ENCODE peak calls at places on chromosomes 4 and X, in six cellular contexts. One of them, this sample, is unnamed. For H3K36me3, the result is how much of the 10 kb centered on the place peaks cover.

GRCh38 chr4:65968873-65969272 is 298.6 kb upstream of the EPHA5 start:
- DNase-seq in GM23248: no peak
- DNase-seq in kidney: no peak
- DNase-seq in Panc1: no peak
- DNase-seq in fibroblast of lung: peak
- DNase-seq in cardiac muscle cell: peak
- DNase-seq in this sample: no peak

GRCh38 chrX:45063319-45064095 is 137.2 kb downstream of the DIPK2B start:
- DNase-seq in cardiac muscle cell: no peak
- DNase-seq in GM23248: no peak
- DNase-seq in fibroblast of lung: peak
- DNase-seq in Panc1: no peak
- DNase-seq in kidney: peak
- DNase-seq in this sample: no peak

GRCh38 chr4:140052050-140052449 is 101.9 kb downstream of the MAML3 start:
- DNase-seq in cardiac muscle cell: peak
- DNase-seq in fibroblast of lung: peak
- DNase-seq in Panc1: peak
- DNase-seq in kidney: no peak
- DNase-seq in GM23248: peak
- DNase-seq in this sample: no peak

GRCh38 chr4:2811830-2812599 is 19.1 kb downstream of the SH3BP2 start:
- DNase-seq in GM23248: peak
- DNase-seq in Panc1: no peak
- DNase-seq in fibroblast of lung: peak
- DNase-seq in cardiac muscle cell: peak
- DNase-seq in kidney: peak
- DNase-seq in this sample: peak

GRCh38 chr4:61201562-61202099 is 1.5 kb downstream of the ADGRL3 start:
- DNase-seq in Panc1: no peak
- DNase-seq in kidney: no peak
- DNase-seq in fibroblast of lung: peak
- DNase-seq in GM23248: no peak
- DNase-seq in cardiac muscle cell: peak
- DNase-seq in this sample: no peak

GRCh38 chrX:93422693-93423092 is 250.7 kb downstream of the NAP1L3 start:
- DNase-seq in fibroblast of lung: no peak
- DNase-seq in GM23248: peak
- DNase-seq in kidney: no peak
- DNase-seq in cardiac muscle cell: peak
- DNase-seq in Panc1: no peak
- DNase-seq in this sample: no peak

GRCh38 chr4:163484906-163485305 is 9.6 kb upstream of the TMA16 start:
- DNase-seq in fibroblast of lung: peak
- DNase-seq in Panc1: no peak
- DNase-seq in cardiac muscle cell: peak
- DNase-seq in kidney: no peak
- DNase-seq in GM23248: peak
- DNase-seq in this sample: peak

GRCh38 chrX:24498181-24498580 is 33.1 kb downstream of the PDK3 start:
- DNase-seq in GM23248: peak
- DNase-seq in fibroblast of lung: peak
- DNase-seq in cardiac muscle cell: peak
- DNase-seq in Panc1: no peak
- DNase-seq in kidney: no peak
- DNase-seq in this sample: peak

GRCh38 chr4:153591441-153591840 is 92.6 kb upstream of the TLR2 start:
- DNase-seq in Panc1: no peak
- DNase-seq in cardiac muscle cell: no peak
- DNase-seq in fibroblast of lung: no peak
- DNase-seq in kidney: no peak
- DNase-seq in GM23248: peak
- DNase-seq in this sample: no peak
- H3K36me3 ChIP-seq in Panc1: under half
- H3K36me3 ChIP-seq in cardiac muscle cell: under half
- H3K36me3 ChIP-seq in fibroblast of lung: under half
- H3K36me3 ChIP-seq in kidney: under half
- H3K36me3 ChIP-seq in GM23248: under half
- H3K36me3 ChIP-seq in this sample: half or more

DNA sequence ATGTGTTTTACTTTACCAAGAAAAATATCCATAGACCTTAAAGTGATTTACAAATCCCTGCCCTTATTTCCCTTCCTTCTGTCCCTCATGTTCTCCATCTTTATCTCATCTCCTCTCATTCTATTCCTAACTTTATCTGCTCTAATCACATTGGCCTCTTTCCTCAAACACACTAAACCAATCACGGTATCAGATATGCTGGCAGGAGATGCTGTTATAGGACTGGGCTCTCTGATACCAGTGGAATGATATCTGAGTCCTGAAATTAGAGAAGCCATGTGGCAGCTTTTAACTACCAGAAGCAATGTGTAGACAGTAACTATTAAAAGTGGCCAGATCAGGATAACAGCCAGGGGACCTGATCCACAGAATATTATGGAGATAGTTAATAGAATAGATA is 49.9 kb upstream of the GIMD1 start:
- DNase-seq in GM23248: no peak
- DNase-seq in cardiac muscle cell: no peak
- DNase-seq in Panc1: no peak
- DNase-seq in fibroblast of lung: no peak
- DNase-seq in kidney: no peak
- DNase-seq in this sample: no peak
- H3K4me3 ChIP-seq in GM23248: no peak
- H3K4me3 ChIP-seq in cardiac muscle cell: no peak
- H3K4me3 ChIP-seq in Panc1: no peak
- H3K4me3 ChIP-seq in fibroblast of lung: no peak
- H3K4me3 ChIP-seq in kidney: no peak
- H3K4me3 ChIP-seq in this sample: no peak

DNA sequence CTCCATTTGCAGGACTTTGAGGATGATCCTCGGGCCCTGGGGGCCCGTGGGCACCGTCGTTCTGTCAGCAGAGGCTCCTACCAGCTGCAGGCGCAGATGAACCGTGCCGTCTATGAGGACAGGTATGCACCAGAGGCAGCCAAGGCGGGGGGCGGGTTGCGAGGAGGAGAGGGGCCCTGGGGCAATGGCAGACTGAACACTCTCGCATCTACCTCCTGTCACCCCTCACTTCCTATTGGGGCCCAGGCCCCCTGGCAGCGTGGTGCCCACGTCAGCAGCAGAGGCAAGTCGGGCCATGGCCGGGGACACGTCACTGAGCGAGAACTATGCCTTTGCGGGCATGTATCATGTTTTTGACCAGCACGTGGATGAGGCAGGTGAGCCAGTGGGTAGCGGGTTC is 2.0 kb downstream of the WDR13 start:
- DNase-seq in fibroblast of lung: no peak
- DNase-seq in cardiac muscle cell: no peak
- DNase-seq in kidney: no peak
- DNase-seq in Panc1: no peak
- DNase-seq in GM23248: no peak
- DNase-seq in this sample: no peak
- H3K36me3 ChIP-seq in fibroblast of lung: under half
- H3K36me3 ChIP-seq in cardiac muscle cell: under half
- H3K36me3 ChIP-seq in kidney: under half
- H3K36me3 ChIP-seq in Panc1: under half
- H3K36me3 ChIP-seq in GM23248: under half
- H3K36me3 ChIP-seq in this sample: under half

GRCh38 chrX:154967603-154968002 is 54.9 kb downstream of the F8 start:
- DNase-seq in kidney: no peak
- DNase-seq in GM23248: peak
- DNase-seq in fibroblast of lung: peak
- DNase-seq in Panc1: peak
- DNase-seq in cardiac muscle cell: no peak
- DNase-seq in this sample: no peak

GRCh38 chrX:154968353-154968752 is 54.2 kb downstream of the F8 start:
- DNase-seq in fibroblast of lung: no peak
- DNase-seq in kidney: no peak
- DNase-seq in cardiac muscle cell: no peak
- DNase-seq in Panc1: no peak
- DNase-seq in GM23248: no peak
- DNase-seq in this sample: no peak
- H3K4me3 ChIP-seq in fibroblast of lung: no peak
- H3K4me3 ChIP-seq in kidney: no peak
- H3K4me3 ChIP-seq in cardiac muscle cell: no peak
- H3K4me3 ChIP-seq in Panc1: no peak
- H3K4me3 ChIP-seq in GM23248: no peak
- H3K4me3 ChIP-seq in this sample: no peak

GRCh38 chr4:772776-773175 is 53.2 kb downstream of the CPLX1 start:
- DNase-seq in kidney: no peak
- DNase-seq in fibroblast of lung: no peak
- DNase-seq in cardiac muscle cell: no peak
- DNase-seq in GM23248: no peak
- DNase-seq in Panc1: no peak
- DNase-seq in this sample: no peak
- H3K36me3 ChIP-seq in kidney: under half
- H3K36me3 ChIP-seq in fibroblast of lung: under half
- H3K36me3 ChIP-seq in cardiac muscle cell: under half
- H3K36me3 ChIP-seq in GM23248: under half
- H3K36me3 ChIP-seq in Panc1: under half
- H3K36me3 ChIP-seq in this sample: under half

DNA sequence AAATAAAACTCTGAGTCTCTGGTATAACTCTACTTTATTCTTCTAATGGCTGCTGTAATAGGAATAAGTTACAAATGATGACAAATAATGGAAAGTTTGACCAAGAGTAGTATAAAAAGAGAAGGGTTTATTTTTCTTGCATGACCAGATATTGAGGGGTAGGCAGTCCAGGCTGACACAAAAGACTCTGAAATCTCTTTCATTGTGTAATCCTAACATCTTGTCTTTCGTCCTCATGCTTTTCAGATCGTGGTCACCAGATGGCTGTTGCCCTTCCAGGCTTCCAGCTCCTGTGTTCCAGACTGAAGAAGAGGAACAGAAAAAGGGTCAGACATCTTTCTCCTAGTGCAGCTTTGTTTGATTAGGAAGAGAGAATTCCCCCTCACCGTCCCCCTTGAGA is 176.9 kb upstream of the GK2 start:
- DNase-seq in GM23248: no peak
- DNase-seq in cardiac muscle cell: no peak
- DNase-seq in fibroblast of lung: no peak
- DNase-seq in Panc1: no peak
- DNase-seq in kidney: no peak
- DNase-seq in this sample: no peak
- H3K4me3 ChIP-seq in GM23248: no peak
- H3K4me3 ChIP-seq in cardiac muscle cell: no peak
- H3K4me3 ChIP-seq in fibroblast of lung: no peak
- H3K4me3 ChIP-seq in Panc1: no peak
- H3K4me3 ChIP-seq in kidney: no peak
- H3K4me3 ChIP-seq in this sample: no peak

GRCh38 chr4:96186593-96186992 is 346.7 kb downstream of the PDHA2 start:
- DNase-seq in cardiac muscle cell: peak
- DNase-seq in kidney: no peak
- DNase-seq in GM23248: no peak
- DNase-seq in fibroblast of lung: peak
- DNase-seq in Panc1: no peak
- DNase-seq in this sample: no peak

DNA sequence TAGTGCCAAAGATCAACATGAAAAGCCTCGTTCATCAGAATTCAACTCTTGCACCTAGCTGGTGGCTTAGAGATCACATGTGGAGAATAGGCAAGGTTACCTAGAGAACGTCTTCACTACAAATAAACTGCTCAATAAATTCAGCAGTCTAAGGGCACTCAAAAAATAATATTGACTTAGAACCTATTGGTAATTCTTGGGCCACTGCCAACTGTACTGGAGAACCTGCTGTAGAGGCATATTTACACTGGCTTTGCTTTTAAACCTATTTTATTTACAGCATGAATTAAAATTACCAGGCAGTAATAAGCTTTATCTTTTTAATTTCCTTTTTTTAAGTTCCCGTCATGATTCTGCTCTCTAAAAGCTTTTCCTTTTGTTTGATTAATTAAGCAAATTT is 343.7 kb downstream of the PDHA2 start:
- DNase-seq in fibroblast of lung: no peak
- DNase-seq in Panc1: no peak
- DNase-seq in GM23248: peak
- DNase-seq in cardiac muscle cell: no peak
- DNase-seq in kidney: no peak
- DNase-seq in this sample: no peak
- H3K36me3 ChIP-seq in fibroblast of lung: under half
- H3K36me3 ChIP-seq in Panc1: under half
- H3K36me3 ChIP-seq in GM23248: under half
- H3K36me3 ChIP-seq in cardiac muscle cell: under half
- H3K36me3 ChIP-seq in kidney: under half
- H3K36me3 ChIP-seq in this sample: under half

GRCh38 chr4:107348188-107348872 is 312.2 kb upstream of the DKK2 start:
- DNase-seq in Panc1: no peak
- DNase-seq in cardiac muscle cell: no peak
- DNase-seq in kidney: no peak
- DNase-seq in fibroblast of lung: no peak
- DNase-seq in GM23248: no peak
- DNase-seq in this sample: no peak

GRCh38 chr4:107349732-107350131 is 313.6 kb upstream of the DKK2 start:
- DNase-seq in Panc1: no peak
- DNase-seq in kidney: no peak
- DNase-seq in fibroblast of lung: no peak
- DNase-seq in cardiac muscle cell: no peak
- DNase-seq in GM23248: no peak
- DNase-seq in this sample: no peak

GRCh38 chr4:107351196-107351595 is 315.1 kb upstream of the DKK2 start:
- DNase-seq in Panc1: no peak
- DNase-seq in fibroblast of lung: no peak
- DNase-seq in GM23248: no peak
- DNase-seq in kidney: no peak
- DNase-seq in cardiac muscle cell: no peak
- DNase-seq in this sample: no peak

GRCh38 chr4:107349266-107349665 is 313.2 kb upstream of the DKK2 start:
- DNase-seq in Panc1: no peak
- DNase-seq in cardiac muscle cell: peak
- DNase-seq in GM23248: peak
- DNase-seq in fibroblast of lung: peak
- DNase-seq in kidney: no peak
- DNase-seq in this sample: no peak
- H3K4me3 ChIP-seq in Panc1: no peak
- H3K4me3 ChIP-seq in cardiac muscle cell: no peak
- H3K4me3 ChIP-seq in GM23248: no peak
- H3K4me3 ChIP-seq in fibroblast of lung: no peak
- H3K4me3 ChIP-seq in kidney: no peak
- H3K4me3 ChIP-seq in this sample: no peak

This sample was measured in CD8-positive, alpha-beta memory T cell.